ENCODE peak calls at places on chromosomes 3 and 15, in eight cellular contexts. V is SK-N-SH, E is A549, W is HepG2, L is endothelial cell of umbilical vein, U is HCT116, B is GM12878, T is K562. O is an unnamed sample.

GRCh38 chr3:171350364-171350763 is 109.8 kb downstream of the TNIK start:
- DNase-seq in B (no peak), E (no peak), L (no peak), V (no peak), T (no peak), W (no peak), U (no peak), O (no peak)

GRCh38 chr3:63961891-63962290 is 49.7 kb upstream of the SCAANT1 start:
- DNase-seq in U (peak), L (peak), T (peak), W (peak), V (peak), B (no peak), E (peak), O (peak)

GRCh38 chr3:15097889-15098288 is 1.1 kb downstream of the RBSN start:
- DNase-seq in U (no peak), W (no peak), T (no peak), V (no peak), B (peak), L (no peak), E (no peak), O (peak)

GRCh38 chr15:65384895-65385867 is 7.4 kb upstream of the IGDCC3 start:
- DNase-seq in V (peak), U (peak), W (peak), L (peak), B (no peak), T (peak), E (peak), O (peak)

GRCh38 chr3:142866841-142867631 is 21.8 kb downstream of the PCOLCE2 start:
- DNase-seq in E (peak), V (no peak), B (no peak), W (no peak), L (no peak), T (no peak), U (peak), O (peak)

GRCh38 chr3:175150812-175151411 is 291.8 kb downstream of the NAALADL2 start:
- DNase-seq in V (no peak), W (no peak), U (peak), B (no peak), E (no peak), L (no peak), T (no peak), O (no peak)

GRCh38 chr3:178532414-178532813 is 3.8 kb upstream of the KCNMB2 start:
- DNase-seq in T (no peak), E (no peak), V (no peak), L (peak), U (no peak), B (no peak), W (no peak), O (no peak)

GRCh38 chr3:148229107-148229506 is 468.6 kb upstream of the AGTR1 start:
- DNase-seq in V (no peak), T (no peak), W (no peak), E (no peak), B (no peak), U (no peak), L (no peak), O (peak)

GRCh38 chr3:195035345-195036202 is 235.4 kb downstream of the XXYLT1 start:
- DNase-seq in B (no peak), V (peak), W (no peak), E (no peak), T (no peak), L (no peak), U (no peak), O (peak)

GRCh38 chr3:31968927-31969418 is 12.1 kb downstream of the OSBPL10 start:
- DNase-seq in L (peak), B (no peak), W (peak), T (no peak), V (no peak), E (peak), U (peak), O (no peak)

GRCh38 chr3:119206611-119207511 is 33.5 kb downstream of the UPK1B start:
- DNase-seq in E (peak), V (no peak), W (no peak), B (no peak), T (no peak), U (no peak), L (no peak), O (no peak)

GRCh38 chr3:70256566-70256965 is 55.9 kb downstream of the MDFIC2 start:
- DNase-seq in U (no peak), V (no peak), B (no peak), T (no peak), L (no peak), E (peak), W (no peak), O (no peak)

GRCh38 chr3:39127296-39127906 is 19.9 kb downstream of the TTC21A start:
- DNase-seq in L (no peak), B (no peak), V (no peak), E (no peak), U (no peak), T (no peak), W (no peak), O (no peak)

GRCh38 chr15:50907866-50908208 is 646 bp upstream of the AP4E1 start:
- DNase-seq in E (peak), L (peak), U (peak), B (no peak), V (no peak), T (no peak), W (peak), O (peak)

GRCh38 chr15:89335289-89336041 is 841 bp upstream of the POLG start:
- DNase-seq in V (peak), U (no peak), T (peak), B (no peak), W (peak), E (no peak), L (peak), O (no peak)

GRCh38 chr3:59862686-59863085 is 812.9 kb upstream of the CFAP20DC start:
- DNase-seq in T (no peak), W (no peak), U (no peak), B (no peak), E (no peak), V (no peak), L (no peak), O (no peak)
- TF ChIP-seq MAX in T (no peak), W (no peak), U (no peak), B (no peak), E (no peak), V (no peak), L (no peak), O (no peak)

DNA sequence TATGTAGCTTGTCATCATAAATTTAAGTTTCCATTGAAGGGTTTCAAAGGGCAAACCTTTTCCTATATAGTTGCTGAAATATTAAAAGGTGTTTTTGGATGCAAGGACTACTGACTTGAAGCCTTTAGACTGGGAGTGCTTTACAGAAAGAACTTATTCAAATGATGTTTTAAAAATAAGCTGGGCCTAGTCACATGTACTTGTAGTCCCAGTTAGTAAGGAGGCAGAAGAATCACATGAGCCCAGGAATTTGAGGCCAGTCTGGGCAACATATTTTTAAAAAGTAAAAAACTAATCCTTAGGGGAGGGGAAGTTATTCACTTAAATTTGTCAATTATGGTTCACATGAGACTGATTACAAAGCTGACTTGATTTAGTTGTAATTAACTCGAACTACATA is 65.0 kb downstream of the SMARCC1 start:
- DNase-seq in T (no peak), W (no peak), V (no peak), L (no peak), B (no peak), U (no peak), E (no peak), O (no peak)
- H3K4me3 ChIP-seq in T (no peak), W (no peak), V (no peak), L (no peak), B (no peak), U (no peak), E (no peak), O (no peak)

GRCh38 chr3:176789281-176789705 is 408.0 kb downstream of the TBL1XR1 start:
- DNase-seq in U (no peak), W (no peak), T (no peak), B (no peak), L (no peak), V (no peak), E (no peak), O (no peak)
- TF ChIP-seq MAX in U (no peak), W (no peak), T (no peak), B (no peak), L (no peak), V (no peak), E (no peak), O (no peak)

GRCh38 chr15:95326689-95327525 is 1003.6 kb upstream of the NR2F2 start:
- DNase-seq in V (peak), U (no peak), L (peak), B (no peak), E (no peak), W (no peak), T (no peak), O (no peak)

GRCh38 chr15:95325763-95326688 is 1004.5 kb upstream of the NR2F2 start:
- DNase-seq in T (no peak), V (no peak), B (no peak), U (no peak), E (no peak), L (peak), W (no peak), O (no peak)

GRCh38 chr15:95328559-95328958 is 1001.9 kb upstream of the NR2F2 start:
- DNase-seq in W (no peak), V (no peak), E (no peak), B (no peak), U (no peak), T (no peak), L (no peak), O (no peak)

GRCh38 chr15:95329362-95329761 is 1001.1 kb upstream of the NR2F2 start:
- DNase-seq in B (no peak), L (peak), U (no peak), T (no peak), V (no peak), E (no peak), W (no peak), O (no peak)

GRCh38 chr15:95327661-95328060 is 1002.8 kb upstream of the NR2F2 start:
- DNase-seq in V (no peak), T (no peak), W (no peak), U (no peak), L (peak), B (no peak), E (no peak), O (no peak)
- H3K4me3 ChIP-seq in V (no peak), T (no peak), W (no peak), U (no peak), L (peak), B (no peak), E (no peak), O (no peak)

GRCh38 chr15:70853270-70853854 is 595 bp downstream of the LARP6 start:
- DNase-seq in T (no peak), V (peak), B (no peak), E (no peak), U (no peak), L (peak), W (no peak), O (no peak)
- TF ChIP-seq MAX in T (no peak), V (no peak), B (no peak), E (peak), U (no peak), L (no peak), W (no peak), O (no peak)

O was measured in NB4.